ENCODE peak calls at places on chromosomes 13 and 19, in six cellular contexts. Z is kidney glomerular epithelial cell; P is AG04450; V is CD4-positive, alpha-beta T cell; U is fibroblast of the aortic adventitia; L is body of pancreas. X is an unnamed sample.

GRCh38 chr13:100648354-100648753 is 26.2 kb downstream of the TMTC4 start:
- DNase-seq in L (no peak), P (no peak), Z (no peak), V (no peak), U (no peak), X (no peak)

GRCh38 chr13:109698779-109699178 is 87.6 kb downstream of the IRS2 start:
- DNase-seq in L (no peak), Z (no peak), P (no peak), U (peak), V (no peak), X (no peak)

GRCh38 chr19:18594824-18595373 is 6.3 kb downstream of the REX1BD start:
- DNase-seq in P (no peak), Z (no peak), U (no peak), V (no peak), L (no peak), X (no peak)

GRCh38 chr19:21101511-21102242 is 19.7 kb downstream of the ZNF714 start:
- DNase-seq in V (no peak), P (no peak), L (no peak), Z (no peak), U (no peak), X (no peak)

GRCh38 chr19:54343868-54344267 is 4.9 kb upstream of the LILRA4 start:
- DNase-seq in V (no peak), P (no peak), Z (no peak), U (no peak), L (no peak), X (no peak)

GRCh38 chr19:10603084-10603872 is 16.2 kb upstream of the AP1M2 start:
- DNase-seq in L (peak), P (no peak), U (no peak), Z (no peak), V (peak), X (peak)

GRCh38 chr13:97001641-97002040 is 7.4 kb upstream of the OXGR1 start:
- DNase-seq in P (no peak), V (no peak), U (no peak), Z (no peak), L (peak), X (no peak)

GRCh38 chr13:39100996-39101751 is 62.9 kb downstream of the NHLRC3 start:
- DNase-seq in V (no peak), L (no peak), Z (no peak), U (no peak), P (no peak), X (no peak)

GRCh38 chr13:35191883-35192282 is 249.8 kb downstream of the NBEA start:
- DNase-seq in L (no peak), U (no peak), V (no peak), Z (no peak), P (no peak), X (no peak)

GRCh38 chr13:53068841-53069520 is 40.4 kb downstream of the OLFM4 start:
- DNase-seq in U (no peak), Z (no peak), V (no peak), P (no peak), L (no peak), X (no peak)

GRCh38 chr19:16445238-16446107 is 26.3 kb downstream of the EPS15L1 start:
- DNase-seq in V (no peak), U (no peak), L (no peak), Z (peak), P (no peak), X (no peak)

GRCh38 chr13:48564046-48564445 is 31.2 kb upstream of the RCBTB2 start:
- DNase-seq in V (no peak), P (no peak), L (no peak), Z (no peak), U (peak), X (no peak)

GRCh38 chr19:29658221-29658991 is 6.9 kb upstream of the PLEKHF1 start:
- DNase-seq in U (peak), P (no peak), Z (no peak), L (no peak), V (no peak), X (no peak)

GRCh38 chr13:19169991-19170390 is 11.6 kb downstream of the TUBA3C start:
- DNase-seq in L (no peak), Z (no peak), V (no peak), U (no peak), P (no peak), X (no peak)

GRCh38 chr19:21749090-21749489 is 18.3 kb downstream of the ZNF100 start:
- DNase-seq in L (no peak), U (peak), P (no peak), V (no peak), Z (no peak), X (no peak)

GRCh38 chr19:1065606-1066109 is 1.3 kb upstream of the ARHGAP45 start:
- DNase-seq in P (no peak), U (no peak), Z (no peak), V (no peak), L (no peak), X (no peak)

GRCh38 chr13:113553541-113554332 is 30.8 kb upstream of the TFDP1 start:
- DNase-seq in V (no peak), Z (no peak), L (no peak), P (no peak), U (no peak), X (no peak)

GRCh38 chr13:35460061-35460460 is 16.4 kb downstream of the MAB21L1 start:
- DNase-seq in V (no peak), Z (no peak), L (no peak), P (no peak), U (no peak), X (no peak)

GRCh38 chr19:6720369-6721112 is at the start of gene C3:
- DNase-seq in V (no peak), Z (no peak), L (peak), U (peak), P (no peak), X (no peak)

GRCh38 chr19:10805758-10806247 is 30.2 kb downstream of the TMED1 start:
- DNase-seq in P (no peak), V (no peak), L (no peak), U (no peak), Z (no peak), X (no peak)

GRCh38 chr13:46797468-46798237 is 692 bp upstream of the ESD start:
- DNase-seq in L (no peak), V (no peak), Z (no peak), P (no peak), U (no peak), X (no peak)

GRCh38 chr13:43154083-43154739 is 130.8 kb downstream of the DNAJC15 start:
- DNase-seq in P (no peak), V (no peak), U (peak), L (no peak), Z (no peak), X (no peak)

GRCh38 chr13:77417897-77418296 is 91.0 kb upstream of the MYCBP2 start:
- DNase-seq in U (no peak), V (no peak), L (no peak), Z (no peak), P (no peak), X (no peak)

GRCh38 chr13:113650731-113651148 is 7.3 kb downstream of the ATP4B start:
- DNase-seq in V (no peak), Z (no peak), U (no peak), P (no peak), L (no peak), X (no peak)

GRCh38 chr13:64078025-64078424 is 2662.4 kb upstream of the PCDH20 start:
- DNase-seq in L (no peak), V (no peak), Z (no peak), P (no peak), U (no peak), X (no peak)

X was measured in activated T-helper 1 cell treated with Interleukin-2 at 50 U/mL for 16 hours.